ENCODE peak calls at places on chromosomes 13 and 19, in ten cellular contexts. One of them, this sample, is unnamed. For H3K9me3 and H3K36me3, the result is how much of the 10 kb centered on the place peaks cover.

GRCh38 chr13:27125357-27126282 is 46.0 kb downstream of the USP12 start:
- DNase-seq in neuronal stem cell: no peak
- DNase-seq in cardiac muscle cell: peak
- DNase-seq in GM12878: no peak
- DNase-seq in hepatocyte: no peak
- DNase-seq in ovary: no peak
- DNase-seq in aorta: no peak
- DNase-seq in heart left ventricle: no peak
- DNase-seq in PC-3: no peak
- DNase-seq in kidney: no peak
- DNase-seq in this sample: no peak

GRCh38 chr13:61162636-61163035 is 253.0 kb downstream of the PCDH20 start:
- DNase-seq in neuronal stem cell: no peak
- DNase-seq in cardiac muscle cell: no peak
- DNase-seq in GM12878: no peak
- DNase-seq in hepatocyte: no peak
- DNase-seq in ovary: no peak
- DNase-seq in aorta: no peak
- DNase-seq in heart left ventricle: no peak
- DNase-seq in PC-3: peak
- DNase-seq in kidney: no peak
- DNase-seq in this sample: no peak

GRCh38 chr13:28301839-28302238 is 163.5 kb downstream of the PAN3 start:
- DNase-seq in neuronal stem cell: no peak
- DNase-seq in cardiac muscle cell: no peak
- DNase-seq in GM12878: no peak
- DNase-seq in hepatocyte: no peak
- DNase-seq in ovary: no peak
- DNase-seq in aorta: no peak
- DNase-seq in heart left ventricle: no peak
- DNase-seq in PC-3: no peak
- DNase-seq in kidney: no peak
- DNase-seq in this sample: no peak

GRCh38 chr13:87344176-87344575 is 327.0 kb upstream of the SLITRK5 start:
- DNase-seq in neuronal stem cell: no peak
- DNase-seq in cardiac muscle cell: no peak
- DNase-seq in GM12878: no peak
- DNase-seq in hepatocyte: no peak
- DNase-seq in ovary: no peak
- DNase-seq in aorta: no peak
- DNase-seq in heart left ventricle: no peak
- DNase-seq in PC-3: peak
- DNase-seq in kidney: no peak
- DNase-seq in this sample: no peak

GRCh38 chr19:13079542-13079986 is 23.1 kb downstream of the LYL1 start:
- DNase-seq in neuronal stem cell: no peak
- DNase-seq in cardiac muscle cell: no peak
- DNase-seq in GM12878: no peak
- DNase-seq in hepatocyte: peak
- DNase-seq in ovary: peak
- DNase-seq in aorta: no peak
- DNase-seq in heart left ventricle: peak
- DNase-seq in PC-3: no peak
- DNase-seq in kidney: no peak
- DNase-seq in this sample: no peak

GRCh38 chr13:106151056-106151699 is 384.3 kb downstream of the EFNB2 start:
- DNase-seq in neuronal stem cell: peak
- DNase-seq in cardiac muscle cell: no peak
- DNase-seq in GM12878: no peak
- DNase-seq in hepatocyte: peak
- DNase-seq in ovary: no peak
- DNase-seq in aorta: no peak
- DNase-seq in heart left ventricle: no peak
- DNase-seq in PC-3: peak
- DNase-seq in kidney: no peak
- DNase-seq in this sample: peak

GRCh38 chr19:41882568-41883462 is at the start of gene ARHGEF1:
- DNase-seq in neuronal stem cell: no peak
- DNase-seq in cardiac muscle cell: peak
- DNase-seq in GM12878: no peak
- DNase-seq in hepatocyte: peak
- DNase-seq in ovary: peak
- DNase-seq in aorta: peak
- DNase-seq in heart left ventricle: peak
- DNase-seq in PC-3: peak
- DNase-seq in kidney: peak
- DNase-seq in this sample: peak

GRCh38 chr19:31112158-31112557 is 237.1 kb downstream of the TSHZ3 start:
- DNase-seq in neuronal stem cell: no peak
- DNase-seq in cardiac muscle cell: no peak
- DNase-seq in GM12878: no peak
- DNase-seq in hepatocyte: no peak
- DNase-seq in ovary: no peak
- DNase-seq in aorta: no peak
- DNase-seq in heart left ventricle: no peak
- DNase-seq in PC-3: no peak
- DNase-seq in kidney: no peak
- DNase-seq in this sample: no peak

GRCh38 chr19:11873762-11874161 is 13.8 kb upstream of the ZNF69 start:
- DNase-seq in neuronal stem cell: no peak
- DNase-seq in cardiac muscle cell: no peak
- DNase-seq in GM12878: no peak
- DNase-seq in hepatocyte: no peak
- DNase-seq in ovary: no peak
- DNase-seq in aorta: no peak
- DNase-seq in heart left ventricle: no peak
- DNase-seq in PC-3: no peak
- DNase-seq in kidney: no peak
- DNase-seq in this sample: no peak

GRCh38 chr19:11872624-11873023 is 15.0 kb upstream of the ZNF69 start:
- DNase-seq in neuronal stem cell: no peak
- DNase-seq in cardiac muscle cell: no peak
- DNase-seq in GM12878: no peak
- DNase-seq in hepatocyte: no peak
- DNase-seq in ovary: no peak
- DNase-seq in aorta: no peak
- DNase-seq in heart left ventricle: no peak
- DNase-seq in PC-3: no peak
- DNase-seq in kidney: no peak
- DNase-seq in this sample: no peak

DNA sequence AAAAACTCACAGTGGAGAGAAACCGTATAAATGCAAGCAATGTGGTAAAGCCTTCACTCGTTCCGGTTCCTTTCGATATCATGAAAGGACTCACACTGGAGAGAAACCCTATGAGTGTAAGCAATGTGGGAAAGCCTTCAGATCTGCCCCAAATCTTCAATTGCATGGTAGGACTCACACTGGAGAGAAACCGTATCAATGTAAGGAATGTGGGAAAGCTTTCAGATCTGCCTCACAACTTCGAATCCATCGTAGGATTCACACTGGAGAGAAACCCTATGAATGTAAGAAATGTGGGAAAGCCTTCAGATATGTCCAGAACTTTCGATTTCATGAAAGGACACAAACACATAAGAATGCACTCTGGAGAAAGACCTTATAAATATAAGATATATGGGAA is 19.4 kb upstream of the ZNF69 start:
- DNase-seq in neuronal stem cell: no peak
- DNase-seq in cardiac muscle cell: no peak
- DNase-seq in GM12878: no peak
- DNase-seq in hepatocyte: no peak
- DNase-seq in ovary: no peak
- DNase-seq in aorta: no peak
- DNase-seq in heart left ventricle: no peak
- DNase-seq in PC-3: no peak
- DNase-seq in kidney: no peak
- DNase-seq in this sample: no peak
- H3K9me3 ChIP-seq in neuronal stem cell: under half
- H3K9me3 ChIP-seq in cardiac muscle cell: under half
- H3K9me3 ChIP-seq in GM12878: under half
- H3K9me3 ChIP-seq in hepatocyte: under half
- H3K9me3 ChIP-seq in ovary: under half
- H3K9me3 ChIP-seq in aorta: under half
- H3K9me3 ChIP-seq in heart left ventricle: under half
- H3K9me3 ChIP-seq in PC-3: half or more
- H3K9me3 ChIP-seq in kidney: under half
- H3K9me3 ChIP-seq in this sample: under half

DNA sequence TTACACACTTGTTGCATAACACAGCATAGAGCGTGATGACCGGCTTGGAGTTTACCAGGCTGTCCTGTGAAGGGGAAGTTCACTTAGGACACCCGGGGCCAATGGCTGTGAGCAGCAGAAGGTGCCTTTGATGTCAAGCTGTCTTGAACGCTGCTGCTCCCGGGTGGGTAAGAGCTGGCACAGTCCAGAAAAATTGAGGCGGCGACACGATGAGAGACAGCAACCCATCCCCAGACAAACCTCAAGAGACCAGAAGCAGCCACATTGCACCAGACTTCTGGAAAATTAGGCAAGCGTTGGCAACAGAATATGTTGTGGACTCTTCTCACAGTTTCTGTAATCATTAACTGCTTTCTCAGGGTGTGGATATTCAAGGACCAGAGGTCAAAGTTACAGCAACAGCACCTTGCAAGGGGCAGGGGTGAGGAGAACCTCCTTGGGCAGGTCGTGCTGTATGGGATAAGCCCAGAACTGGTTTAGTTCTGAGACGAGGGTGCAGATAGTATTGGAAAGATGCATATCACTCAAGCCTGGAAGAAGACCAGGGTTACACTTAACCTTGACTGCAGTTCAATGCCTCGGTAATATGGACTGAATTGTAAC is 10.1 kb downstream of the NFILZ start:
- DNase-seq in neuronal stem cell: no peak
- DNase-seq in cardiac muscle cell: no peak
- DNase-seq in GM12878: no peak
- DNase-seq in hepatocyte: peak
- DNase-seq in ovary: no peak
- DNase-seq in aorta: peak
- DNase-seq in heart left ventricle: peak
- DNase-seq in PC-3: no peak
- DNase-seq in kidney: no peak
- DNase-seq in this sample: no peak
- H3K27ac ChIP-seq in neuronal stem cell: no peak
- H3K27ac ChIP-seq in cardiac muscle cell: no peak
- H3K27ac ChIP-seq in GM12878: no peak
- H3K27ac ChIP-seq in hepatocyte: peak
- H3K27ac ChIP-seq in ovary: no peak
- H3K27ac ChIP-seq in aorta: no peak
- H3K27ac ChIP-seq in heart left ventricle: no peak
- H3K27ac ChIP-seq in PC-3: no peak
- H3K27ac ChIP-seq in kidney: no peak
- H3K27ac ChIP-seq in this sample: no peak

DNA sequence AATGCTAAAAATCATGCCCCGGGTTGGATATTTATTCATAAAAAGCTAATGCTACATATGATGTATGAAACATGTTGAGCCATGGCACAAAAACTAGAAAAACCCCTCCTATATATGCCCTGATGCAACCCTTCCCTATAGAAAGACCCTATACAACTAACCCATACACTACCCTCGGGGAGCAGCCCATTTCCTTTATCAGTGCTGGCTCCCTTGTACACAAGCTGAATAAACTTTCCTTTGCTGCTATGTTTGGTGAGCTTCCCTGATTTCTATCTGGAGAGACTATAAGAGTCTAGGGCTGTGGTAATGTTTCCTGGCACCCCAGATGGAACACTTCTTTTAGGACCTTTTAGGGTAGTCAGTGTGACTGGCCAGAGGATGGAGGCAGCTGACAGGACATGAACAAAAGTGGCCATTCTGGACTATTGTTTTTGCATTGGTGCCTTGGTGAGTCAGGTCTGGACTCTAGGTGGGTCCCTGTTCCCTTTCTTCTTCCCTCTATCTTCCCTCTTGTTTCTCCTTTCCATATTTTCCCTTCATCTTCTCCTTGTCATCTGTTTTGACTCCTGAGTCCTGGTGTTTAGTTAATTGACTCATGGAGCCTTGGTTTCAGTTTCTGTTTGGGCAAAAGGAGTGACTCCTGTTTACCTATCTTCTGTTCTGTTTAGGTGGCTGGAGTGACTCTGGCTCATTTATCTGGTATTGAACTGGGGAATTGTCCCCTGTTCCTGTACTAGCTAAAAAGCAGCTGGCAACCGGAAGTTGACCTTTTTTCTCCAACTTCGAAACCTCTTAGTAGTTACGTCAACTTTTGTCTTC is 1321.8 kb upstream of the PCDH9 start:
- DNase-seq in neuronal stem cell: no peak
- DNase-seq in cardiac muscle cell: no peak
- DNase-seq in GM12878: no peak
- DNase-seq in hepatocyte: no peak
- DNase-seq in ovary: no peak
- DNase-seq in aorta: no peak
- DNase-seq in heart left ventricle: no peak
- DNase-seq in PC-3: peak
- DNase-seq in kidney: no peak
- DNase-seq in this sample: no peak
- H3K36me3 ChIP-seq in neuronal stem cell: under half
- H3K36me3 ChIP-seq in cardiac muscle cell: under half
- H3K36me3 ChIP-seq in GM12878: under half
- H3K36me3 ChIP-seq in hepatocyte: under half
- H3K36me3 ChIP-seq in ovary: under half
- H3K36me3 ChIP-seq in aorta: under half
- H3K36me3 ChIP-seq in heart left ventricle: under half
- H3K36me3 ChIP-seq in PC-3: under half
- H3K36me3 ChIP-seq in kidney: under half
- H3K36me3 ChIP-seq in this sample: under half

GRCh38 chr19:16917401-16917800 is 28.6 kb downstream of the F2RL3 start:
- DNase-seq in neuronal stem cell: no peak
- DNase-seq in cardiac muscle cell: no peak
- DNase-seq in GM12878: no peak
- DNase-seq in hepatocyte: no peak
- DNase-seq in ovary: no peak
- DNase-seq in aorta: no peak
- DNase-seq in heart left ventricle: no peak
- DNase-seq in PC-3: no peak
- DNase-seq in kidney: peak
- DNase-seq in this sample: no peak

GRCh38 chr19:16920816-16921529 is 32.2 kb downstream of the F2RL3 start:
- DNase-seq in neuronal stem cell: no peak
- DNase-seq in cardiac muscle cell: no peak
- DNase-seq in GM12878: no peak
- DNase-seq in hepatocyte: peak
- DNase-seq in ovary: no peak
- DNase-seq in aorta: no peak
- DNase-seq in heart left ventricle: no peak
- DNase-seq in PC-3: peak
- DNase-seq in kidney: peak
- DNase-seq in this sample: peak

GRCh38 chr19:16922592-16922934 is 33.8 kb downstream of the F2RL3 start:
- DNase-seq in neuronal stem cell: no peak
- DNase-seq in cardiac muscle cell: no peak
- DNase-seq in GM12878: no peak
- DNase-seq in hepatocyte: no peak
- DNase-seq in ovary: no peak
- DNase-seq in aorta: no peak
- DNase-seq in heart left ventricle: no peak
- DNase-seq in PC-3: no peak
- DNase-seq in kidney: peak
- DNase-seq in this sample: no peak

GRCh38 chr19:16921766-16922591 is 33.2 kb downstream of the F2RL3 start:
- DNase-seq in neuronal stem cell: no peak
- DNase-seq in cardiac muscle cell: no peak
- DNase-seq in GM12878: no peak
- DNase-seq in hepatocyte: no peak
- DNase-seq in ovary: no peak
- DNase-seq in aorta: no peak
- DNase-seq in heart left ventricle: no peak
- DNase-seq in PC-3: no peak
- DNase-seq in kidney: peak
- DNase-seq in this sample: no peak

GRCh38 chr19:16919496-16919895 is 30.7 kb downstream of the F2RL3 start:
- DNase-seq in neuronal stem cell: no peak
- DNase-seq in cardiac muscle cell: no peak
- DNase-seq in GM12878: no peak
- DNase-seq in hepatocyte: no peak
- DNase-seq in ovary: no peak
- DNase-seq in aorta: no peak
- DNase-seq in heart left ventricle: no peak
- DNase-seq in PC-3: no peak
- DNase-seq in kidney: peak
- DNase-seq in this sample: no peak
- H3K9me3 ChIP-seq in neuronal stem cell: under half
- H3K9me3 ChIP-seq in cardiac muscle cell: under half
- H3K9me3 ChIP-seq in GM12878: under half
- H3K9me3 ChIP-seq in hepatocyte: under half
- H3K9me3 ChIP-seq in ovary: under half
- H3K9me3 ChIP-seq in aorta: under half
- H3K9me3 ChIP-seq in heart left ventricle: under half
- H3K9me3 ChIP-seq in PC-3: under half
- H3K9me3 ChIP-seq in kidney: under half
- H3K9me3 ChIP-seq in this sample: under half

This sample was measured in RWPE2.